ENCODE peak calls at places on chromosome 11, in five cellular contexts. O is spleen, F is tibial nerve, B is fibroblast of lung, I is mucosa of descending colon. Z is an unnamed sample. For H3K4me1, the result is how much of the 10 kb centered on the place peaks cover.

GRCh38 chr11:15810581-15810980 is 545.8 kb downstream of the SOX6 start:
- DNase-seq in O (no peak), B (no peak), F (no peak), I (no peak), Z (no peak)

GRCh38 chr11:97487387-97487786 is 1097.6 kb downstream of the JRKL start:
- DNase-seq in O (no peak), B (no peak), I (no peak), F (no peak), Z (no peak)

GRCh38 chr11:123511037-123511870 is 81.2 kb downstream of the GRAMD1B start:
- DNase-seq in F (peak), O (peak), B (peak), I (peak), Z (peak)

GRCh38 chr11:111777094-111778046 is 11.2 kb upstream of the PPP2R1B start:
- DNase-seq in I (no peak), F (peak), O (no peak), B (peak), Z (no peak)

GRCh38 chr11:77346906-77347603 is 45.6 kb upstream of the GDPD4 start:
- DNase-seq in I (no peak), B (peak), F (no peak), O (no peak), Z (no peak)

GRCh38 chr11:126790550-126790981 is 210.0 kb downstream of the KIRREL3 start:
- DNase-seq in O (no peak), I (no peak), B (peak), F (no peak), Z (no peak)

GRCh38 chr11:113474362-113475159 is 637 bp downstream of the DRD2 start:
- DNase-seq in F (peak), O (no peak), I (no peak), B (peak), Z (peak)

GRCh38 chr11:65427691-65428577 is 5.3 kb downstream of the NEAT1 start:
- DNase-seq in O (peak), F (peak), B (peak), I (no peak), Z (no peak)

GRCh38 chr11:36214976-36215687 is 74.1 kb downstream of the COMMD9 start:
- DNase-seq in F (no peak), B (no peak), O (no peak), I (no peak), Z (no peak)

GRCh38 chr11:69534166-69534530 is 52.7 kb downstream of the LINC01488 start:
- DNase-seq in I (peak), F (no peak), O (peak), B (no peak), Z (peak)

GRCh38 chr11:7498193-7498592 is 12.9 kb downstream of the OLFML1 start:
- DNase-seq in I (no peak), F (no peak), B (no peak), O (no peak), Z (no peak)

GRCh38 chr11:95119361-95120060 is 29.9 kb downstream of the ENDOD1 start:
- DNase-seq in B (no peak), I (no peak), O (no peak), F (no peak), Z (no peak)

GRCh38 chr11:47390084-47390760 is 11.9 kb upstream of the SPI1 start:
- DNase-seq in O (peak), B (no peak), I (peak), F (no peak), Z (peak)

GRCh38 chr11:18526130-18526520 is 617 bp downstream of the TSG101 start:
- DNase-seq in B (no peak), I (no peak), O (no peak), F (no peak), Z (no peak)

GRCh38 chr11:130897262-130898182 is 18.8 kb downstream of the SNX19 start:
- DNase-seq in B (peak), I (peak), F (peak), O (no peak), Z (peak)

GRCh38 chr11:132456735-132457328 is 1075.5 kb downstream of the OPCML start:
- DNase-seq in I (no peak), O (no peak), F (no peak), B (no peak), Z (no peak)

GRCh38 chr11:1077417-1078119 is 2.9 kb downstream of the MUC2 start:
- DNase-seq in F (no peak), I (no peak), O (peak), B (no peak), Z (peak)

GRCh38 chr11:46972821-46973220 is 36.3 kb downstream of the CSTPP1 start:
- DNase-seq in B (no peak), I (no peak), F (no peak), O (no peak), Z (no peak)

GRCh38 chr11:66981976-66982578 is 7.0 kb downstream of the C11orf86 start:
- DNase-seq in B (peak), F (peak), I (peak), O (no peak), Z (peak)

GRCh38 chr11:121105063-121105480 is 4.0 kb downstream of the TECTA start:
- DNase-seq in F (peak), O (no peak), I (no peak), B (no peak), Z (no peak)

GRCh38 chr11:2741377-2742131 is 41.8 kb upstream of the KCNQ1OT1 start:
- DNase-seq in O (peak), F (no peak), B (peak), I (peak), Z (peak)

GRCh38 chr11:67387074-67387473 is 4.7 kb upstream of the RAD9A start:
- DNase-seq in B (no peak), F (no peak), O (no peak), I (no peak), Z (no peak)

GRCh38 chr11:34633990-34634725 is 13.3 kb downstream of the EHF start:
- DNase-seq in B (peak), F (peak), I (no peak), O (no peak), Z (no peak)

GRCh38 chr11:12435264-12435663 is 57.9 kb downstream of the PARVA start:
- DNase-seq in O (no peak), I (no peak), F (no peak), B (no peak), Z (no peak)
- H3K4me1 ChIP-seq in O (under half), I (under half), F (under half), B (under half), Z (under half)

DNA sequence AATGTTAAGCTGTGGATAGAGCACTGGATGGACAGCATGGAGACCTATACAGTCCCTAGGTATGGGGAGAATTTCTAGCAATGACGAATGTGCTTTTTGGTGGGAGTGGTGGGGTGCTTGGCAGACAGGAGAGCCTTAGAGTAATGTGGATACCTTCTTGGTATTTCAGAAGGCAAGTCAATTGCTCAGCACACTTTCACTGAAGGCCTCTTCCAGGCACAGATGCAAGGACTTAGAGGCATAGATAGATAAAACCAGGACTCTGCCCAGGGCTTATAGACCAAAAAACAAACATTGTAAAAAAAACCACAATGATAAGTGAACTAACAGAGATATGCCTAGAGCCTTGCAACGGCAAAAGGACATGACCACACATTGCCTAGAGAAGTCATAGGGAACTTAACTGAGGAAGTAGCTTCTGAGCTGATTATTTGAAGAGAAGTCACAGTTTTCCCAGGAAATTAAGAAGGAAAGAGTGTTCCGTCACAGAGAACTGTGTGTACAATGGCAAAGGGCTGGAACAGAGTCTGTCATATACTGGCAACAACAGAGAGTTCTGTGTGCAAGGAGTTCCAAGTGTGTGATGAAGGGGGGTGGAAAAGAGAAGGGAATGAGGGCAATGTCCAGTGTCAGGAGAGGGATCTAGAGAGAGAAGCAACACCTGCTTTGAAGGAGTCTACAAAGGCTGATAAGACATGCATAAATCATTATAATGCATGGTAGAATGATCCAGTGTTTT is 65.9 kb upstream of the PICALM start:
- DNase-seq in O (no peak), I (no peak), B (no peak), F (no peak), Z (no peak)
- H3K4me1 ChIP-seq in O (under half), I (under half), B (under half), F (under half), Z (under half)

DNA sequence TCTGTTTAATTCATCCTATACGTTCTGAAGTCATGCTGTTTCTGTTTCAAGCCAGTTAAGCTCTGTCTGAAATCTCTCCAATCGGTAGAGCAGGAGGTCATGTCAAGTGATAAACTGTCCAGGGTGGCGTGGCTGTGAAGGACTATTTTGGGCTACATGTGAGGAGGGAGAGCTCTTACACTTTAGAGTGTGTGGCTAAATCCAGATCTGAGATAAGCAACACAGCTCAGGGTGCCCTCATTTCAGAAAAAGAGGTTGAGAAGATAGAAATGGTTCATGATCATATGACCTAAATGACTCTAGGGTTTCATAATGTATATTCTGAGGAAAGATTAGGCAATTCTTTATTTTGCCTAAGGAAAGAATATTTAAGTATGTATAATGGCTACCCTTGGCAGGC is 8.4 kb downstream of the BLID start:
- DNase-seq in I (no peak), F (no peak), O (no peak), B (no peak), Z (no peak)
- H3K4me1 ChIP-seq in I (under half), F (under half), O (under half), B (under half), Z (under half)

GRCh38 chr11:10898763-10899541 is 41.1 kb upstream of the ZBED5 start:
- DNase-seq in I (no peak), F (no peak), B (no peak), O (no peak), Z (peak)
- H3K4me1 ChIP-seq in I (under half), F (under half), B (under half), O (under half), Z (under half)

GRCh38 chr11:117096140-117096972 is 1.9 kb downstream of the SIK3 start:
- DNase-seq in O (no peak), F (no peak), I (no peak), B (no peak), Z (no peak)
- H3K4me1 ChIP-seq in O (under half), F (under half), I (under half), B (under half), Z (half or more)

Z was measured in lower lobe of right lung.